ENCODE peak calls at places on chromosome 13, in nine cellular contexts. A is lower leg skin, L is neural progenitor cell, K is retinal pigment epithelial cell, E is A549, C is cardiac muscle cell, D is stomach, R is left lung, W is nephron progenitor cell. P is an unnamed sample.

GRCh38 chr13:25372275-25373081 is 704 bp downstream of the ATP8A2 start:
- DNase-seq in R (no peak), K (no peak), C (no peak), L (peak; percentile 66), A (no peak), E (no peak), W (peak; percentile 67), D (no peak), P (no peak)

GRCh38 chr13:91017669-91018053 is 329.8 kb upstream of the MIR17HG start:
- DNase-seq in D (no peak), W (no peak), L (no peak), A (no peak), C (peak; percentile 9), K (no peak), E (peak; percentile 1), R (peak; percentile 34), P (no peak)

GRCh38 chr13:46211521-46212351 is at the start of gene LRRC63:
- DNase-seq in C (peak; percentile 70), E (peak; percentile 38), R (peak; percentile 98), L (peak; percentile 87), D (peak; percentile 87), K (no peak), W (peak; percentile 86), A (peak; percentile 51), P (peak; percentile 55)

GRCh38 chr13:38767506-38768265 is 80.8 kb downstream of the FREM2 start:
- DNase-seq in E (no peak), A (no peak), K (no peak), C (peak; percentile 2), R (no peak), W (no peak), L (no peak), D (no peak), P (no peak)

GRCh38 chr13:111548805-111549204 is 228.4 kb downstream of the TEX29 start:
- DNase-seq in E (no peak), A (no peak), D (no peak), K (no peak), W (no peak), C (no peak), L (no peak), R (no peak), P (no peak)

GRCh38 chr13:88895261-88895941 is 1224.2 kb downstream of the SLITRK5 start:
- DNase-seq in C (no peak), D (no peak), R (peak; percentile 56), A (no peak), K (no peak), W (no peak), E (no peak), L (no peak), P (no peak)

GRCh38 chr13:45713106-45713690 is 11.1 kb downstream of the CBY2 start:
- DNase-seq in W (no peak), R (peak; percentile 55), C (no peak), E (no peak), K (no peak), A (no peak), L (no peak), D (no peak), P (no peak)

GRCh38 chr13:87779451-87779850 is 108.3 kb downstream of the SLITRK5 start:
- DNase-seq in L (no peak), W (no peak), R (no peak), C (no peak), E (no peak), D (no peak), A (no peak), K (no peak), P (no peak)

GRCh38 chr13:22114630-22115311 is 443.9 kb downstream of the FGF9 start:
- DNase-seq in D (no peak), K (no peak), A (no peak), W (peak; percentile 33), L (no peak), C (peak; percentile 0), E (no peak), R (no peak), P (no peak)

GRCh38 chr13:82654143-82654542 is 1228.1 kb downstream of the SLITRK1 start:
- DNase-seq in L (no peak), R (no peak), W (no peak), C (no peak), E (no peak), D (no peak), A (no peak), K (no peak), P (no peak)

GRCh38 chr13:112974125-112974524 is 5.1 kb downstream of the MCF2L start:
- DNase-seq in L (no peak), D (no peak), C (no peak), R (peak; percentile 78), W (no peak), E (no peak), A (no peak), K (no peak), P (no peak)

GRCh38 chr13:32068255-32068654 is 36.7 kb downstream of the FRY start:
- DNase-seq in R (no peak), C (no peak), L (no peak), K (no peak), D (no peak), W (no peak), E (no peak), A (no peak), P (no peak)

GRCh38 chr13:33109801-33110200 is 93.6 kb downstream of the KL start:
- DNase-seq in W (no peak), K (no peak), R (no peak), E (no peak), D (no peak), C (no peak), A (no peak), L (peak; percentile 31), P (no peak)

GRCh38 chr13:59641758-59642157 is 522.0 kb downstream of the DIAPH3 start:
- DNase-seq in E (no peak), K (peak; percentile 7), C (peak; percentile 53), W (no peak), D (no peak), R (no peak), L (no peak), A (no peak), P (no peak)

GRCh38 chr13:30450066-30450465 is 15.7 kb downstream of the HMGB1 start:
- DNase-seq in W (no peak), D (no peak), R (no peak), K (no peak), L (no peak), C (no peak), A (no peak), E (no peak), P (no peak)

GRCh38 chr13:30456290-30456689 is 9.4 kb downstream of the HMGB1 start:
- DNase-seq in E (no peak), D (no peak), K (no peak), A (no peak), R (no peak), L (no peak), W (no peak), C (peak; percentile 34), P (no peak)

GRCh38 chr13:30454991-30455390 is 10.7 kb downstream of the HMGB1 start:
- DNase-seq in R (no peak), C (no peak), L (no peak), D (no peak), W (no peak), E (no peak), A (no peak), K (no peak), P (no peak)

GRCh38 chr13:30457306-30457891 is 8.3 kb downstream of the HMGB1 start:
- DNase-seq in C (peak; percentile 10), R (no peak), K (no peak), E (no peak), L (no peak), D (no peak), A (no peak), W (no peak), P (no peak)

GRCh38 chr13:30453727-30454126 is 12.0 kb downstream of the HMGB1 start:
- DNase-seq in K (no peak), W (no peak), R (no peak), E (no peak), D (no peak), C (peak; percentile 24), L (no peak), A (no peak), P (no peak)
- TF ChIP-seq CTCF in K (peak; percentile 27), W (no peak), R (no peak), E (peak; percentile 14), D (no peak), C (peak; percentile 22), L (no peak), A (no peak), P (no peak)

GRCh38 chr13:27765650-27766049 is 26.6 kb upstream of the GSX1 start:
- DNase-seq in K (no peak), C (no peak), R (no peak), A (no peak), E (no peak), W (no peak), L (no peak), D (no peak), P (no peak)
- TF ChIP-seq CTCF in K (no peak), C (no peak), R (no peak), A (no peak), E (no peak), W (no peak), L (no peak), D (no peak), P (no peak)

DNA sequence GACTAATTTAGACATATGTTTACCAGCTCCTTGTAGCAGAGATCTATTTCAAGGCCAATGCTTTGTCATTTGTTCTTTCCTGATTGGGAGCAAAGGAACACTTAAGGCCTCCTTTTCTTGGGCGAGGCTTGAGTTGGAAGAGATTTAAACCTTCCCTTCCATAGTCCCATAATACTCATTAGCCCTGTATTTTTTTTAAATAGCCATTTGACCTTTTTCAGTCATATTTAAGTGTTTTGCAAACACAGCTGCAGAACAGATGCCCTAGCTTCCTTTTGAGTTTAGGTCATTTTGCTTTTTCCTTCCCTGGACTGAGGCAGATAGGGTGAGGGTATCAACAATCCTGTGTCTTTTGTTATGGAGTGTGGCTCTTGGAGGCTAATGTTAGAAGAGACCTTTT is 198.3 kb downstream of the NBEA start:
- DNase-seq in L (no peak), R (no peak), K (no peak), W (no peak), E (no peak), C (no peak), D (no peak), A (no peak), P (no peak)
- TF ChIP-seq CTCF in L (no peak), R (no peak), K (no peak), W (no peak), E (no peak), C (no peak), D (no peak), A (no peak), P (no peak)

DNA sequence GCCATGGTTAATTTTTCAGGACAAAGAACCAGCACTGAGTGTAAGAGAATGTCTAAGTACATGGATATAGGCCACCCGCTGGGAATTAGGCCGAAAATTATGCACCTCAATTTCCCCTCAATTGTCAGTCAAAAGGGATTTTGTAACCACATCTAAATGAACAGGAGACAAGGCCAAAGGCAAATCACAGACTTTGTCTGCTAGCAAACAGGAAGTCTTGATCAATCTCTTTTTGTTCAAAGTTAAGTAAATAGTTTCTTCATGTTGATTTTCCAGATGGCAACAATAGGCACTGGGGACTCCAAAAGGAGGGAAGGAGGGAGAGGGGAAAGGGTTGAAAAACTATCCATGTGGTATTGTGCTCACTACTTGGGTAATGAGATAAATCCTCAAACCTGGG is 276.0 kb downstream of the COG6 start:
- DNase-seq in A (no peak), R (no peak), E (no peak), L (no peak), W (no peak), D (no peak), K (no peak), C (no peak), P (no peak)
- TF ChIP-seq CTCF in A (no peak), R (no peak), E (no peak), L (no peak), W (no peak), D (no peak), K (no peak), C (no peak), P (no peak)

GRCh38 chr13:98103942-98104880 is 38.7 kb upstream of the FARP1 start:
- DNase-seq in A (no peak), K (no peak), R (no peak), C (no peak), D (no peak), W (no peak), E (peak; percentile 48), L (no peak), P (no peak)
- TF ChIP-seq CTCF in A (no peak), K (peak; percentile 46), R (no peak), C (no peak), D (no peak), W (no peak), E (no peak), L (peak; percentile 21), P (no peak)

P was measured in omental fat pad.